ENCODE peak calls at places on chromosomes 6 and 20, in ten cellular contexts. D is brain microvascular endothelial cell; J is NT2/D1; P is iPS DF 6.9; S is CD8-positive, alpha-beta memory T cell; V is fibroblast of lung; E is lower lobe of right lung; Y is esophagus muscularis mucosa; T is astrocyte; I is body of pancreas. H is an unnamed sample.

GRCh38 chr6:151240036-151240685 is 394 bp downstream of the AKAP12 start:
- DNase-seq in P (no peak), J (peak), T (peak), S (no peak), I (peak), V (peak), E (peak), Y (peak), D (peak), H (peak)

GRCh38 chr6:43355862-43356590 is 13.4 kb downstream of the ZNF318 start:
- DNase-seq in J (no peak), S (no peak), I (no peak), V (peak), E (no peak), T (no peak), D (no peak), Y (no peak), P (no peak), H (no peak)

GRCh38 chr6:28160233-28160632 is 18.6 kb downstream of the ZKSCAN8 start:
- DNase-seq in V (no peak), I (no peak), E (no peak), P (no peak), Y (no peak), D (no peak), J (no peak), T (no peak), S (no peak), H (no peak)

GRCh38 chr6:121838842-121839241 is 403.4 kb downstream of the GJA1 start:
- DNase-seq in S (no peak), I (no peak), V (peak), E (no peak), Y (no peak), J (no peak), P (no peak), T (peak), D (peak), H (peak)

GRCh38 chr6:43572015-43572414 is 3.8 kb downstream of the XPO5 start:
- DNase-seq in I (no peak), J (no peak), E (no peak), T (no peak), S (no peak), P (no peak), D (no peak), Y (no peak), V (no peak), H (no peak)

GRCh38 chr6:155031091-155031490 is 36.0 kb downstream of the TIAM2 start:
- DNase-seq in D (no peak), T (no peak), V (no peak), P (no peak), I (no peak), J (no peak), E (no peak), S (no peak), Y (no peak), H (no peak)

GRCh38 chr6:8193541-8193940 is 91.2 kb upstream of the EEF1E1 start:
- DNase-seq in T (peak), J (no peak), V (no peak), P (no peak), Y (no peak), S (no peak), E (no peak), D (no peak), I (no peak), H (no peak)

GRCh38 chr6:150692604-150693003 is 92.9 kb downstream of the PLEKHG1 start:
- DNase-seq in S (no peak), P (no peak), V (no peak), T (no peak), D (no peak), E (no peak), I (no peak), Y (no peak), J (no peak), H (no peak)

GRCh38 chr20:40319056-40319455 is 370.0 kb downstream of the MAFB start:
- DNase-seq in V (no peak), J (no peak), P (no peak), E (no peak), D (no peak), S (no peak), I (no peak), Y (peak), T (no peak), H (no peak)

GRCh38 chr6:110389689-110390382 is 25.5 kb downstream of the DDO start:
- DNase-seq in E (no peak), T (no peak), D (peak), P (no peak), Y (no peak), J (no peak), V (no peak), S (no peak), I (peak), H (no peak)

GRCh38 chr6:27472182-27472616 is 706 bp downstream of the ZNF184 start:
- DNase-seq in P (no peak), D (peak), V (peak), Y (no peak), E (peak), S (peak), I (no peak), T (peak), J (no peak), H (peak)

GRCh38 chr20:21767739-21768223 is 62.3 kb downstream of the PAX1 start:
- DNase-seq in I (peak), E (peak), Y (no peak), V (no peak), D (no peak), J (peak), S (no peak), T (no peak), P (peak), H (no peak)

GRCh38 chr6:112282217-112282616 is 27.9 kb upstream of the LAMA4 start:
- DNase-seq in D (peak), I (no peak), Y (no peak), J (peak), E (peak), P (no peak), T (peak), V (peak), S (no peak), H (peak)

GRCh38 chr6:134735461-134735860 is 214.4 kb downstream of the ALDH8A1 start:
- DNase-seq in T (no peak), Y (no peak), P (no peak), D (no peak), V (no peak), I (no peak), E (no peak), J (no peak), S (no peak), H (no peak)

GRCh38 chr6:10429638-10430427 is 15.0 kb upstream of the TFAP2A start:
- DNase-seq in V (peak), Y (peak), E (no peak), J (no peak), T (peak), S (no peak), I (peak), D (peak), P (no peak), H (no peak)

GRCh38 chr6:166997768-166998255 is 1.4 kb upstream of the CEP43 start:
- DNase-seq in V (peak), J (peak), Y (peak), P (no peak), S (peak), D (peak), T (peak), E (peak), I (peak), H (peak)

GRCh38 chr20:4109587-4109986 is 94.2 kb upstream of the RNF24 start:
- DNase-seq in S (no peak), I (no peak), V (no peak), D (no peak), E (no peak), P (no peak), J (no peak), Y (no peak), T (no peak), H (no peak)

GRCh38 chr6:98036344-98036743 is 753.3 kb upstream of the MMS22L start:
- DNase-seq in P (peak), S (no peak), E (no peak), Y (no peak), T (no peak), J (peak), D (no peak), V (no peak), I (no peak), H (no peak)

GRCh38 chr20:7361321-7361720 is 578.9 kb downstream of the HAO1 start:
- DNase-seq in D (no peak), Y (no peak), V (no peak), J (no peak), E (no peak), S (no peak), T (no peak), I (no peak), P (no peak), H (no peak)

GRCh38 chr6:135257641-135258405 is 76.7 kb downstream of the MYB start:
- DNase-seq in J (no peak), I (no peak), E (no peak), P (no peak), S (no peak), T (no peak), Y (no peak), D (no peak), V (peak), H (no peak)

GRCh38 chr6:166929534-166930189 is 26.7 kb downstream of the RNASET2 start:
- DNase-seq in S (no peak), T (no peak), E (no peak), J (no peak), D (no peak), I (no peak), P (no peak), Y (no peak), V (no peak), H (no peak)

GRCh38 chr6:82337688-82338257 is 25.8 kb upstream of the TPBG start:
- DNase-seq in Y (no peak), E (no peak), J (no peak), T (no peak), S (no peak), D (no peak), I (no peak), V (no peak), P (no peak), H (no peak)

GRCh38 chr6:42197574-42198362 is 3.0 kb upstream of the GUCA1B start:
- DNase-seq in Y (no peak), V (peak), T (peak), P (no peak), I (no peak), E (no peak), J (no peak), S (no peak), D (peak), H (peak)

GRCh38 chr6:52725133-52725529 is 38.1 kb downstream of the GSTA2 start:
- DNase-seq in D (no peak), T (no peak), P (no peak), V (no peak), S (no peak), I (peak), E (no peak), J (no peak), Y (no peak), H (no peak)

GRCh38 chr6:121596441-121596840 is 161.0 kb downstream of the GJA1 start:
- DNase-seq in P (no peak), J (no peak), Y (no peak), I (no peak), E (no peak), V (no peak), T (no peak), D (no peak), S (no peak), H (no peak)

GRCh38 chr6:151141685-151142084 is 98.1 kb upstream of the AKAP12 start:
- DNase-seq in J (no peak), T (peak), P (no peak), Y (no peak), E (no peak), D (peak), V (no peak), S (no peak), I (no peak), H (no peak)

GRCh38 chr6:3228791-3229565 is 1.5 kb upstream of the TUBB2B start:
- DNase-seq in P (no peak), J (no peak), T (no peak), V (no peak), D (no peak), E (no peak), I (no peak), S (peak), Y (no peak), H (no peak)

GRCh38 chr6:3226422-3227362 is 761 bp downstream of the TUBB2B start:
- DNase-seq in D (no peak), V (no peak), J (no peak), E (no peak), P (no peak), I (peak), S (no peak), Y (no peak), T (peak), H (no peak)

GRCh38 chr6:3228046-3228671 is 706 bp upstream of the TUBB2B start:
- DNase-seq in D (no peak), S (no peak), Y (no peak), J (no peak), V (no peak), T (no peak), P (no peak), I (peak), E (no peak), H (no peak)

GRCh38 chr6:3229566-3230274 is 2.3 kb upstream of the TUBB2B start:
- DNase-seq in Y (no peak), P (no peak), V (no peak), I (no peak), S (no peak), D (no peak), E (no peak), J (no peak), T (no peak), H (no peak)

DNA sequence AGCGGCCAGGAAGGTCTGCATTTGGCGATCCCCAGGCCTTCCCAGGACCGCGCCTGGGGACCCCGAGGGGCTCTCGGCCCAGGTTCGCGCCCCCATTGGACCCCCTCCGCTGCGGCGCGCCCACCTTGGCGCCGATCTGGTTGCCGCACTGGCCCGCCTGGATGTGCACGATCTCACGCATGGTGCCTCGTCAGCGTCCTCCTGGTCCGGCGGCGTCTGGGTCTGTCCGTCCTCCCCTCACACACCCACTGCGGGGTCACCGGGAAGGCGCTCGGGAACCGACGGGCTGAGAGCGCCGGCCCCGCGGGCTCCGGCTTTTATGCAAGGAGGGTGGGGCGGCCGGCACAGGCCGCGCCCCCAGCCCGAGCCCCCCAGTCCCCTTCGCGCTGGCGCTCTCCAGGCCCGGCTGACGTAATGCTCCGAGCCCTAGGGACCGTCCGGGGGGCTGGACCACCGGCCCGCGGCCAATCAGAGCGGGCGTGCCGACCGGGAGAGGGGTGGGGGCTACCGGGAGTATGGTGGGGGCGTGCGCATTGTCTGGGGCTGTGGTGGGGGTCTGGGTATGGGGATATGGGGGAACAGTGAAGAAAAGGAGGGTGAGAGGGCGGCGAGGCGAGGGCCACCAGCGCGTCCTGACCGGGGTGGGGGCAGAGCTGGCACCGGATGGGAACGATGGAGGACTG is at the start of gene TUBB2B:
- DNase-seq in J (peak), S (no peak), E (no peak), P (no peak), V (no peak), Y (no peak), T (peak), D (no peak), I (peak), H (no peak)
- H3K4me3 ChIP-seq in J (peak), S (peak), E (peak), P (peak), V (peak), Y (peak), T (peak), D (peak), I (peak), H (peak)

DNA sequence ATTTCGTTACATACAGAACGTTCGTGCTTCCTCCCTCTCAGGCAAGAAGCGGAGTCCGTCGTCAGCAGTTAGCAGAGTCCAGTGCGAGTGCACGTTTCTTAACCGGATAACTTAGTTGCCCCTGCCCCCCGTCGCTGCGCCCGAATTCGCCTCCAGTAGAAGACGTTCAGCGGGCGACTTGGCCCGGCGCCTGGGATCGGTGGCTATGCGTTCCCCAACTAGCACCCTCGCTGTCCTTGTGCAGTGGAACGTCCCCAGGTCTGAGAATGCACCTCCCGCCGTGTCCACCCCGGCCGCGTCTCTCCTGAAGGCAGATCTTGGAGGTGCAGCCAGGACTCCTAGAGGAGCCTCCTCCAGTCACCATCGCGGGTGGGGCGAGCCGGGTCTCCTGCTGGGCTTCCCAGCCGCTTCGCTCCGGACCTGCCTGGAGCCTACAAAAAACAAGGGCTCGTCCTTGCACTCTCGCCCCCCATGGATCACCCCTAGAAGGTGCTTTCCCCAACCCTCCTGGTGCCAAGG is 890 bp upstream of the PCSK2 start:
- DNase-seq in V (no peak), J (no peak), S (no peak), D (no peak), E (peak), T (no peak), Y (no peak), P (no peak), I (peak), H (no peak)
- H3K4me3 ChIP-seq in V (peak), J (peak), S (no peak), D (peak), E (peak), T (peak), Y (peak), P (peak), I (no peak), H (peak)

DNA sequence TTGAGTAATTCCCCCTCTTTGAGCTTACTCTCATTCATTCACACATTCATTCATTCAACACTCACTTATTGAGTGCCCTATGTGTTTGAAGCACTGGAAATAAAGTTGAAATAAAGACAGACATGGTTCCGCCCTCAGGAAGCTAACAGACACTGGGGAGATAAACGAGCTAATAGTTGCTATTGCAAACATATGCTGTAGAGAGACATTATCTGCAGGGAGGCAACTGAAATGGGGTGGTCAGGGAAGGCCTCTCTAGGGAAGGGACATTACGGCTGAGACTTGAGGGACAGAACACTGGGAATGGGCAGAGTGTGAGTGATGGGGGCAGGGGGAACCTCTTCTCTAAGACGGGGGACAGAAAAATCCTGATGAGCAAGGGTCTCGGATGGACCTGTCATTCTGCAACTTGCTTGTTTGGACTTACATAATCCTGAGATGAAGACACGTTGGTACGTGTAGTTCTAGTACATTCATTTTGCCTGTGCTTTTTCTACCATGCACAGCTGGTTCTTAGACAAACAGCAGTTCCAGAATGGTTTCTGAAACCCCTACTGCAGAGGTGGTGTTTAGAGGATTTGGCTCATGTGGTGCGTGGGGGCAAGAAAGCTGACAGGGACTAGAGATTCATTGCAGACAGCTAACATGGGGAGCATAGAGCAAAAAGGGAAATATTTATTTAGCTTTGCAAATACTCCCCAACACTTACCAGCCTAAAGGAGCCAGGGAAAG is 71.1 kb upstream of the BLCAP start:
- DNase-seq in P (no peak), V (no peak), Y (no peak), E (no peak), S (no peak), I (no peak), J (no peak), T (no peak), D (no peak), H (no peak)
- H3K4me3 ChIP-seq in P (no peak), V (no peak), Y (no peak), E (no peak), S (no peak), I (no peak), J (no peak), T (no peak), D (no peak), H (no peak)

DNA sequence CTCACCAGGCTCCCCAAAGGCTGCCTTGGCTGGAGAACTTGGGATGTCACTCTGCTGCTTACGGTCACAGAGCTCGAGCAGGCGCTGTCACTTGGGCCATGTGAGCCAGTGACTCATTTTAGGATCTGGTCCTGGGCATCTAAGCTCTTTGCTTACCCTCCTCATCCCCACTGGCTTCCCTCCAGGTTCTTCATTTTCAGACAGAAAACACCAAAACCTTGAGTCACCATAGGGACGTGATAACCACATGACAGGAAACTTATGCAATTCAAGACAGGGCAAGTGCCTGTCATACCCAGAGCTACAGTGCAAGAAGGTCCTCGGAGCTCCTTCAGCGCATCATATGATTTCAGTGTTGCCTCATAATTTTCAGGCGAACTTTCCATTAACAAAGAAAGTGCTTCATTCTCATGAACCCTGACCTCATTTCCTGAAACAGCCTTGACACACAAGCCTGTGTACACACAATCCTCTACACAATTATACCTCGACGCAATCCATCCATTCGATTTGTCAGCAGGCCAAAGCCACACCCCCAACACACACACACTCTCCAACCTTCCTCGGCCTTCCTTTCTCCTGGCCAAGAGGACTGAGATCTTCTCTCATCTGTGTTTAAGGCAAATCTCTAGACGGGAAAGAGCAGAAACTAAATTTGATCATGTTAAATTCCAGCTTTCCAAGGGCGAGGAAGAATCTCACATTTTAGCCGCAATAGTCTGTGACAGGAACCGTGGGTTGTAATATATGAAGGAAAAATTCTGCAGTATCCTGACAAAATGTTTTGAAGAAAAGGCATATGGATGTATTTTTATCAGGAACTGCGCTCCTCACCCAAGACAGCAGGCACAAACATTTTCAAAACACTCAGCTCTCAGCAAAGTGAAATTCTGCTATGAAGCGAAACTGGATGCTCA is 25.3 kb downstream of the TBC1D7 start:
- DNase-seq in D (peak), T (peak), Y (peak), E (peak), S (peak), P (no peak), I (peak), J (no peak), V (peak), H (peak)
- H3K4me3 ChIP-seq in D (no peak), T (no peak), Y (peak), E (peak), S (no peak), P (no peak), I (no peak), J (no peak), V (peak), H (no peak)

DNA sequence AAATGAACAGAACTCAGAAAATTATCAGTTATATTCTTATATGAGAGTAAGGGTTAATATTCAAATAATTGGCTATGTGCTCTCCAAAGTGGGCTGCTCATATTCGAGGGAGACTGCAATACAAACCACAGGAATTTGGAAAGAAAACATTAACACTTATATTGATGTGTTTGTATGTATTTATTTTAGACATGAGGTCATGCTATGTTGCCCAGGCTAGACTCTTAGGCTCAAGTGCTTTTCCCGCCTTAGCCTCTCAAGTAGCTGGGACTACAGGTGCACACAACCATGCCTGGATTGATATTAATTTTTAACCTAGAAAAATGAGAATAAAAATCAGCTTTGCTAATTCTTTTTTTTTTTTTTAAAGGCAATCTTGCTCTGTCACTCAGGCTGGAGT is 35.0 kb downstream of the BTBD9 start:
- DNase-seq in J (no peak), I (no peak), S (no peak), Y (no peak), E (peak), P (no peak), V (peak), D (peak), T (peak), H (no peak)
- H3K4me3 ChIP-seq in J (no peak), I (no peak), S (no peak), Y (no peak), E (no peak), P (no peak), V (no peak), D (no peak), T (no peak), H (no peak)

H was measured in skeletal muscle cell.